ENCODE peak calls at places on chromosomes 3 and 15, in five cellular contexts. C is HepG2, J is endothelial cell of umbilical vein, U is uterus, E is testis. S is an unnamed sample.

GRCh38 chr3:65356331-65357286 is 668.8 kb upstream of the ADAMTS9 start:
- DNase-seq in E (peak), C (no peak), J (no peak), U (no peak), S (no peak)

GRCh38 chr3:178103140-178103539 is 433.1 kb upstream of the KCNMB2 start:
- DNase-seq in U (no peak), E (no peak), C (no peak), J (no peak), S (no peak)

GRCh38 chr3:186251948-186252619 is 110.0 kb downstream of the DGKG start:
- DNase-seq in E (no peak), U (no peak), C (no peak), J (no peak), S (peak)

GRCh38 chr3:189488241-189488767 is 142.9 kb upstream of the TP63 start:
- DNase-seq in J (no peak), C (no peak), E (no peak), U (no peak), S (no peak)

GRCh38 chr3:194806991-194807685 is 121.5 kb downstream of the FAM43A start:
- DNase-seq in E (no peak), U (no peak), J (no peak), C (no peak), S (peak)

GRCh38 chr3:170414202-170414663 is 4.4 kb upstream of the CLDN11 start:
- DNase-seq in J (peak), C (peak), U (peak), E (peak), S (no peak)

GRCh38 chr15:64847448-64847847 is 5.7 kb downstream of the PLEKHO2 start:
- DNase-seq in U (no peak), C (no peak), E (no peak), J (no peak), S (no peak)

GRCh38 chr3:123725652-123726400 is 141.0 kb upstream of the HACD2 start:
- DNase-seq in C (no peak), U (no peak), J (no peak), E (no peak), S (no peak)

GRCh38 chr3:42667523-42668402 is 14.3 kb downstream of the ZBTB47 start:
- DNase-seq in E (no peak), C (no peak), J (no peak), U (peak), S (peak)

GRCh38 chr15:40554164-40554530 is 10.7 kb downstream of the CCDC32 start:
- DNase-seq in J (peak), C (no peak), E (no peak), U (no peak), S (no peak)

GRCh38 chr15:78079296-78080087 is 2.0 kb upstream of the TBC1D2B start:
- DNase-seq in C (no peak), J (no peak), E (no peak), U (no peak), S (no peak)

GRCh38 chr15:78077860-78078187 is 313 bp upstream of the TBC1D2B start:
- DNase-seq in E (no peak), U (no peak), J (no peak), C (no peak), S (no peak)

GRCh38 chr15:78077053-78077859 is at the start of gene TBC1D2B:
- DNase-seq in J (peak), U (peak), E (peak), C (no peak), S (peak)

GRCh38 chr15:78075490-78076230 is 1.9 kb downstream of the TBC1D2B start:
- DNase-seq in J (peak), C (peak), U (peak), E (peak), S (peak)

DNA sequence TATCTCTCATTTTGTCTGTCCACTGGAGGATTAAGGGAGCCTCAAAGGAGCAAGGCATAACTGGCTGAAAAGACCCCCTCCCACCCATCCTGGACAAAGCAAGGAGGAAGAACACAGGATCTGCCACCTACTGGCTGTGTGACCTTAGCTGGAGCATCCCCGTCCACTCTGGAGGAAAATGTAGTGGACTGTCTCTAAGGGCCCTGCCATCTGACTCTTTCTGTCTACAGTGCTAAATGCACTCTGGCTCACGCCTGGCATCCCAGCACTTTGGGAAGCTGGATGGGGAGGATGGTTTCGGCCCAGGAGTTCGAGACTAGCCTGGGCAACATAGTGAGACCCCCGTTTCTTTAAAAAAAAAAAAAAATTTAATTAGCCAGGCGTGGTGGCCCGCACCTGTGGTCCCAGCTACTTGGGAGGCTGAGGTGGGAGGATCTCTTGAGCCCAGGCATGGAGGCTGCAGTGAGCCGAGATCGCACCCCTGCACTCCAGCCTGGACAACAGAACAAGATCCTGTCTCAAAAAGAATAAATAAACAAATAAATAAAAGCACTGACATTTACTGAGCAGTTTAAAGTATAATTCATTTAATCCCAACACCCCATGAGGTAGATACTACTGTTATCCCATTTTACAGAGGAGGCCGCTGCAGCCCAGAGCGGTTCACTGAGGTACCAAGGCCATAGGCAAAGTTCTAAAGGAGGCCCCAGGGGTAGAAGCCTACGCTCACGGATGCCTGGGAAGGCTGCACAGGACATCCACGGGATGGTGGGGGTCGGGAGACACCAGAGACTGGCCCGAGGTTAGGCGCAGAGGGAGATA is 1.1 kb downstream of the TBC1D2B start:
- DNase-seq in J (no peak), U (no peak), E (peak), C (no peak), S (no peak)
- TF ChIP-seq CTCF in J (no peak), U (no peak), E (no peak), C (peak), S (no peak)

DNA sequence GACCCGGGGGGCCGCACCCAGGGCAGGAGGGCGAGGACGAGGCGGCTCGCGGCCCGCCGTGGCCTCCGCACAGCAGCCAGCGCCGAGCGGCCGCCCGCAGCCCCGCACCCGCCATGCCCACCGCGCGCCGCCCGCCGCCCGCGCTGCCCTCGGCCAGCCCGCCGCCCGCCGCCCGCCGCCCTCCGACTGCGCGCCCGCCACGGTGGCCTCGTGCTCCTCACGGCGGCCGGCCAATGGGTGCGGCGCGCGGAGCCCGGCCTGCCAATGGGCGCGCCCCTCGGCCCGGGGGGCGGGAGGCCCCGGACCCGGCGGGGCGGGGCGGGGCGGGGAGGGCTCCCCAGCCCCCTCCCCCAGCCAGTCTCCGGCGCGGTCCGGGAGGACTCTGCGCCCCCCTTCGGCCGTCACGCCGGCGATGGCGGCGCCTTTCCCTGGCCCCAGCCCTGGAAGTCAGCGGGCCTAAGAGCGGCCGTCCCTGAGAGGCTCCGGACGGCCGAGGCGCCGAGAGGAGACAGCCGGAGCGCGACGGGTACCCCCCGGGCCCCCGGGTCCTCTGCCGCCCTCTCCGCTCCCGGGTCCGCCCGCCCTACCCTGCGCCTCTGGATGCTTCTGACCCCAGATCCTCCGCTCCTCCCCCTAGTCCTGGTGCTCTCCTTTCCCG is at the start of gene NT5DC2:
- DNase-seq in J (peak), C (peak), E (peak), U (peak), S (peak)
- TF ChIP-seq POLR2A in J (peak), C (no peak), E (no peak), U (peak), S (no peak)

DNA sequence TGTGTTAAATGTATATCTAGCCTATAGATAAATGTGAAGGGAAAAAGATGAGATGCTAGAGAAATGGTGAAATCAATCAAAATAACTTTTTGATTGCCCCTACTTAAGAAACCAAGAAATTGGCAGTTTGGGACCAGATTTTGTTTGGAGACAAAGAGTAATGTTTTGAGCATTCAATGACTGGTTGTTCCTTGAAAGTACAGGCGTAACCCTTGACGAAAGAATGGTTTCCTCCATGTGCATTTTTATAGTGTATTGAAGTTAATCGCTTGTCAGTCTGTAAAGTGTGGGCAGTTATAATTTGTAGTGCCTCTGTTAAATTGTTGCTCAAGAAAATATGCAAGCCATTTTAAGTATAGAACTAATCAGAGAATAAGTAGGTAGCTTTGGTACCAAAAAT is 1.2 kb downstream of the KIF23 start:
- DNase-seq in J (peak), E (no peak), C (no peak), U (no peak), S (no peak)
- H3K4me3 ChIP-seq in J (peak), E (no peak), C (peak), U (no peak), S (no peak)

GRCh38 chr3:76756578-76756977 is 283.3 kb upstream of the ROBO2 start:
- DNase-seq in C (no peak), E (no peak), J (no peak), U (no peak), S (no peak)

GRCh38 chr3:76753599-76753998 is 286.3 kb upstream of the ROBO2 start:
- DNase-seq in J (no peak), C (peak), E (no peak), U (no peak), S (no peak)
- TF ChIP-seq CTCF in J (no peak), C (peak), E (no peak), U (no peak), S (no peak)

GRCh38 chr3:100045696-100046095 is 68.6 kb downstream of the FILIP1L start:
- DNase-seq in U (peak), E (peak), J (no peak), C (no peak), S (no peak)

GRCh38 chr3:100044369-100044768 is 69.9 kb downstream of the FILIP1L start:
- DNase-seq in J (no peak), C (no peak), E (no peak), U (no peak), S (no peak)

GRCh38 chr3:100046986-100047385 is 67.3 kb downstream of the FILIP1L start:
- DNase-seq in C (no peak), E (no peak), U (no peak), J (no peak), S (no peak)

GRCh38 chr3:100048248-100048647 is 66.1 kb downstream of the FILIP1L start:
- DNase-seq in C (no peak), U (no peak), J (no peak), E (no peak), S (no peak)

GRCh38 chr3:100047455-100048141 is 66.7 kb downstream of the FILIP1L start:
- DNase-seq in C (peak), U (peak), E (no peak), J (peak), S (no peak)
- TF ChIP-seq POLR2A in C (no peak), U (no peak), E (no peak), J (no peak), S (no peak)

GRCh38 chr3:79015854-79016253 is 751.9 kb downstream of the ROBO1 start:
- DNase-seq in E (no peak), C (no peak), U (no peak), J (no peak), S (no peak)
- H3K4me3 ChIP-seq in E (no peak), C (peak), U (no peak), J (no peak), S (no peak)

GRCh38 chr3:196537319-196537984 is 22.3 kb upstream of the SMCO1 start:
- DNase-seq in J (no peak), E (peak), C (no peak), U (peak), S (no peak)
- TF ChIP-seq CTCF in J (peak), E (peak), C (peak), U (peak), S (no peak)

GRCh38 chr15:99565281-99566156 is at the start of gene MEF2A:
- DNase-seq in U (peak), E (peak), J (peak), C (peak), S (peak)
- TF ChIP-seq POLR2A in U (peak), E (no peak), J (peak), C (peak), S (no peak)

GRCh38 chr3:156418428-156418827 is 136.5 kb downstream of the SSR3 start:
- DNase-seq in U (no peak), J (no peak), E (no peak), C (no peak), S (no peak)
- H3K4me3 ChIP-seq in U (no peak), J (no peak), E (no peak), C (no peak), S (no peak)

S was measured in lower leg skin.